ENCODE peak calls at places on chromosomes 13 and 19, in five cellular contexts. I is HFF-Myc; D is AG08396; P is activated CD4-positive, CD25-positive, alpha-beta regulatory T cell treated with anti-CD3 and anti-CD28 coated beads, Interleukin-2, amount 50 U/mL, for 16 hours; K is neuronal stem cell. W is an unnamed sample.

GRCh38 chr13:107324416-107325204 is 756.7 kb upstream of the ARGLU1 start:
- DNase-seq in I (no peak), D (no peak), P (no peak), K (no peak), W (no peak)

GRCh38 chr19:495440-496332 is 600 bp upstream of the MADCAM1 start:
- DNase-seq in I (no peak), D (peak), P (no peak), K (no peak), W (peak)

GRCh38 chr19:51040151-51040550 is 5.3 kb upstream of the KLK12 start:
- DNase-seq in I (no peak), D (no peak), P (no peak), K (no peak), W (no peak)

GRCh38 chr13:79936368-79937136 is 404.4 kb downstream of the SPRY2 start:
- DNase-seq in I (peak), D (peak), P (no peak), K (no peak), W (peak)

GRCh38 chr19:5588441-5588840 is 20.7 kb upstream of the TINCR start:
- DNase-seq in I (no peak), D (peak), P (no peak), K (no peak), W (no peak)

GRCh38 chr13:76778906-76779305 is 107.3 kb downstream of the KCTD12 start:
- DNase-seq in I (no peak), D (no peak), P (no peak), K (no peak), W (no peak)

GRCh38 chr19:33071887-33072286 is 7.2 kb upstream of the RHPN2 start:
- DNase-seq in I (no peak), D (no peak), P (no peak), K (no peak), W (no peak)

GRCh38 chr19:20359933-20360720 is 193.1 kb downstream of the ZNF486 start:
- DNase-seq in I (no peak), D (no peak), P (no peak), K (no peak), W (no peak)

GRCh38 chr19:37995346-37995745 is 88.3 kb downstream of the SIPA1L3 start:
- DNase-seq in I (no peak), D (no peak), P (no peak), K (no peak), W (no peak)